ENCODE peak calls at places on chromosomes 7 and 10, in nine cellular contexts. One of them, this sample, is unnamed.
A peak's percentile ranks its signal among the peaks of the same experiment; 100 is the strongest.

GRCh38 chr10:75276029-75276872 is 40.5 kb upstream of the COMTD1 start:
- DNase-seq in A549: no peak
- DNase-seq in H1: peak; percentile 56
- DNase-seq in transverse colon: no peak
- DNase-seq in tibial nerve: no peak
- DNase-seq in SK-N-SH: no peak
- DNase-seq in HepG2: no peak
- DNase-seq in stomach: peak; percentile 28
- DNase-seq in esophagus muscularis mucosa: no peak
- DNase-seq in this sample: no peak

GRCh38 chr7:30925913-30926312 is 14.3 kb downstream of the AQP1 start:
- DNase-seq in stomach: peak; percentile 15
- DNase-seq in tibial nerve: no peak
- DNase-seq in HepG2: no peak
- DNase-seq in esophagus muscularis mucosa: no peak
- DNase-seq in H1: no peak
- DNase-seq in SK-N-SH: peak; percentile 88
- DNase-seq in A549: no peak
- DNase-seq in transverse colon: no peak
- DNase-seq in this sample: peak; percentile 3

GRCh38 chr7:133361806-133362205 is 108.9 kb downstream of the EXOC4 start:
- DNase-seq in transverse colon: no peak
- DNase-seq in esophagus muscularis mucosa: no peak
- DNase-seq in stomach: no peak
- DNase-seq in HepG2: no peak
- DNase-seq in SK-N-SH: no peak
- DNase-seq in H1: no peak
- DNase-seq in A549: no peak
- DNase-seq in tibial nerve: no peak
- DNase-seq in this sample: no peak

GRCh38 chr10:18666810-18667209 is 7.6 kb downstream of the ARL5B start:
- DNase-seq in tibial nerve: no peak
- DNase-seq in transverse colon: no peak
- DNase-seq in stomach: no peak
- DNase-seq in SK-N-SH: no peak
- DNase-seq in H1: no peak
- DNase-seq in HepG2: peak; percentile 36
- DNase-seq in A549: no peak
- DNase-seq in esophagus muscularis mucosa: no peak
- DNase-seq in this sample: no peak

GRCh38 chr10:50653142-50653541 is 29.4 kb upstream of the SGMS1 start:
- DNase-seq in A549: no peak
- DNase-seq in SK-N-SH: peak; percentile 22
- DNase-seq in tibial nerve: peak; percentile 24
- DNase-seq in transverse colon: no peak
- DNase-seq in H1: no peak
- DNase-seq in stomach: no peak
- DNase-seq in esophagus muscularis mucosa: peak; percentile 7
- DNase-seq in HepG2: no peak
- DNase-seq in this sample: no peak

GRCh38 chr10:93032809-93033137 is 27.8 kb upstream of the CYP26C1 start:
- DNase-seq in stomach: no peak
- DNase-seq in H1: no peak
- DNase-seq in A549: no peak
- DNase-seq in transverse colon: no peak
- DNase-seq in tibial nerve: no peak
- DNase-seq in SK-N-SH: no peak
- DNase-seq in HepG2: peak; percentile 64
- DNase-seq in esophagus muscularis mucosa: no peak
- DNase-seq in this sample: no peak

GRCh38 chr7:130322615-130323014 is 22.0 kb upstream of the CPA5 start:
- DNase-seq in tibial nerve: no peak
- DNase-seq in H1: no peak
- DNase-seq in A549: no peak
- DNase-seq in HepG2: no peak
- DNase-seq in stomach: no peak
- DNase-seq in transverse colon: no peak
- DNase-seq in SK-N-SH: no peak
- DNase-seq in esophagus muscularis mucosa: no peak
- DNase-seq in this sample: no peak

GRCh38 chr10:133274751-133275682 is 1.7 kb downstream of the ADAM8 start:
- DNase-seq in tibial nerve: no peak
- DNase-seq in transverse colon: peak; percentile 66
- DNase-seq in A549: no peak
- DNase-seq in stomach: peak; percentile 53
- DNase-seq in esophagus muscularis mucosa: no peak
- DNase-seq in H1: no peak
- DNase-seq in SK-N-SH: no peak
- DNase-seq in HepG2: no peak
- DNase-seq in this sample: no peak

GRCh38 chr10:45008524-45009161 is 7.9 kb downstream of the ZNF22 start:
- DNase-seq in esophagus muscularis mucosa: peak; percentile 89
- DNase-seq in tibial nerve: peak; percentile 71
- DNase-seq in H1: no peak
- DNase-seq in A549: peak; percentile 62
- DNase-seq in transverse colon: no peak
- DNase-seq in HepG2: peak; percentile 88
- DNase-seq in stomach: no peak
- DNase-seq in SK-N-SH: peak; percentile 57
- DNase-seq in this sample: no peak

GRCh38 chr7:100963386-100963785 is 6.0 kb upstream of the MUC12 start:
- DNase-seq in SK-N-SH: no peak
- DNase-seq in esophagus muscularis mucosa: no peak
- DNase-seq in HepG2: no peak
- DNase-seq in stomach: no peak
- DNase-seq in A549: no peak
- DNase-seq in transverse colon: no peak
- DNase-seq in H1: no peak
- DNase-seq in tibial nerve: no peak
- DNase-seq in this sample: no peak

GRCh38 chr7:36303202-36304098 is 86.2 kb upstream of the ANLN start:
- DNase-seq in HepG2: peak; percentile 59
- DNase-seq in stomach: peak; percentile 78
- DNase-seq in SK-N-SH: peak; percentile 97
- DNase-seq in tibial nerve: peak; percentile 79
- DNase-seq in H1: no peak
- DNase-seq in esophagus muscularis mucosa: no peak
- DNase-seq in transverse colon: peak; percentile 54
- DNase-seq in A549: peak; percentile 66
- DNase-seq in this sample: peak; percentile 71

GRCh38 chr7:134449596-134450194 is 9.2 kb downstream of the AKR1B1 start:
- DNase-seq in A549: no peak
- DNase-seq in stomach: no peak
- DNase-seq in esophagus muscularis mucosa: no peak
- DNase-seq in tibial nerve: no peak
- DNase-seq in HepG2: no peak
- DNase-seq in SK-N-SH: no peak
- DNase-seq in H1: no peak
- DNase-seq in transverse colon: no peak
- DNase-seq in this sample: no peak

GRCh38 chr10:70253878-70254765 is 20.9 kb upstream of the PPA1 start:
- DNase-seq in HepG2: no peak
- DNase-seq in stomach: no peak
- DNase-seq in tibial nerve: no peak
- DNase-seq in transverse colon: no peak
- DNase-seq in H1: no peak
- DNase-seq in esophagus muscularis mucosa: no peak
- DNase-seq in SK-N-SH: no peak
- DNase-seq in A549: no peak
- DNase-seq in this sample: no peak

GRCh38 chr10:36038316-36038715 is 396.2 kb upstream of the FZD8 start:
- DNase-seq in stomach: no peak
- DNase-seq in A549: no peak
- DNase-seq in H1: no peak
- DNase-seq in transverse colon: no peak
- DNase-seq in tibial nerve: no peak
- DNase-seq in SK-N-SH: no peak
- DNase-seq in HepG2: no peak
- DNase-seq in esophagus muscularis mucosa: no peak
- DNase-seq in this sample: no peak

GRCh38 chr10:74529205-74529604 is 297.2 kb upstream of the KAT6B start:
- DNase-seq in stomach: no peak
- DNase-seq in H1: no peak
- DNase-seq in SK-N-SH: no peak
- DNase-seq in esophagus muscularis mucosa: no peak
- DNase-seq in transverse colon: no peak
- DNase-seq in tibial nerve: no peak
- DNase-seq in HepG2: no peak
- DNase-seq in A549: no peak
- DNase-seq in this sample: no peak

GRCh38 chr7:25014735-25015134 is 34.8 kb upstream of the OSBPL3 start:
- DNase-seq in SK-N-SH: no peak
- DNase-seq in HepG2: no peak
- DNase-seq in H1: no peak
- DNase-seq in stomach: no peak
- DNase-seq in A549: no peak
- DNase-seq in esophagus muscularis mucosa: no peak
- DNase-seq in tibial nerve: no peak
- DNase-seq in transverse colon: no peak
- DNase-seq in this sample: no peak

GRCh38 chr7:101436857-101437576 is 74.3 kb downstream of the COL26A1 start:
- DNase-seq in H1: peak; percentile 91
- DNase-seq in SK-N-SH: peak; percentile 62
- DNase-seq in tibial nerve: no peak
- DNase-seq in stomach: no peak
- DNase-seq in transverse colon: peak; percentile 16
- DNase-seq in esophagus muscularis mucosa: no peak
- DNase-seq in HepG2: no peak
- DNase-seq in A549: peak; percentile 34
- DNase-seq in this sample: no peak

GRCh38 chr7:40372031-40372430 is 237.2 kb downstream of the SUGCT start:
- DNase-seq in esophagus muscularis mucosa: no peak
- DNase-seq in stomach: no peak
- DNase-seq in HepG2: no peak
- DNase-seq in tibial nerve: no peak
- DNase-seq in transverse colon: no peak
- DNase-seq in H1: no peak
- DNase-seq in SK-N-SH: no peak
- DNase-seq in A549: no peak
- DNase-seq in this sample: no peak

GRCh38 chr10:90787906-90788491 is 69.8 kb downstream of the HTR7 start:
- DNase-seq in transverse colon: peak; percentile 13
- DNase-seq in stomach: no peak
- DNase-seq in HepG2: peak; percentile 9
- DNase-seq in SK-N-SH: peak; percentile 36
- DNase-seq in H1: no peak
- DNase-seq in esophagus muscularis mucosa: no peak
- DNase-seq in tibial nerve: peak; percentile 43
- DNase-seq in A549: peak; percentile 22
- DNase-seq in this sample: no peak

GRCh38 chr10:92839191-92840085 is 8.9 kb upstream of the EXOC6 start:
- DNase-seq in stomach: peak; percentile 58
- DNase-seq in tibial nerve: peak; percentile 37
- DNase-seq in transverse colon: peak; percentile 68
- DNase-seq in A549: peak; percentile 47
- DNase-seq in esophagus muscularis mucosa: no peak
- DNase-seq in H1: peak; percentile 95
- DNase-seq in HepG2: peak; percentile 34
- DNase-seq in SK-N-SH: peak; percentile 63
- DNase-seq in this sample: peak; percentile 20

DNA sequence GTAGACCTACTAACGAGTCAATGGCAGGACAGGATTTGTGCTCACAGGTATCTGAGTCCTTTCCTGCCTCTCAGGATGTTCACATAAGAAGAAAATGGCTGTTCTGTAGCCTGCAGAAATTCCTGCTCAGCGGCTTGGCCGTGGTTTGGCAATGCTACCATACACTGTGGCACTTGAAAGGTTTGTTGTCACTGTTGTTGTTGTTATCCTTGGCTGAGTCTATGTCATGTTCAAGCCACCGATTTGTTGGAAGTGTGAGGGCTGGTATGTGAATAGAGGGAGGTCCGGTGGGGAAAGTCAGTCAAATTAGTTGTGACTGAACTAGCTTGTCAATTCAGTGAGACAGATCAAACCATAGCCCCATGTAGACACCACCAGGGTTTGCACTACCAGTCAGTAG is 199.9 kb downstream of the TRIL start:
- DNase-seq in transverse colon: no peak
- DNase-seq in stomach: no peak
- DNase-seq in esophagus muscularis mucosa: no peak
- DNase-seq in H1: no peak
- DNase-seq in A549: no peak
- DNase-seq in SK-N-SH: no peak
- DNase-seq in tibial nerve: no peak
- DNase-seq in HepG2: no peak
- DNase-seq in this sample: no peak
- TF ChIP-seq EP300 in transverse colon: no peak
- TF ChIP-seq EP300 in stomach: no peak
- TF ChIP-seq EP300 in esophagus muscularis mucosa: no peak
- TF ChIP-seq EP300 in H1: no peak
- TF ChIP-seq EP300 in A549: no peak
- TF ChIP-seq EP300 in SK-N-SH: no peak
- TF ChIP-seq EP300 in tibial nerve: no peak
- TF ChIP-seq EP300 in HepG2: no peak
- TF ChIP-seq EP300 in this sample: no peak

GRCh38 chr10:95660283-95660682 is 3.8 kb upstream of the ALDH18A1 start:
- DNase-seq in SK-N-SH: no peak
- DNase-seq in transverse colon: no peak
- DNase-seq in H1: no peak
- DNase-seq in tibial nerve: no peak
- DNase-seq in esophagus muscularis mucosa: peak; percentile 12
- DNase-seq in A549: no peak
- DNase-seq in stomach: no peak
- DNase-seq in HepG2: no peak
- DNase-seq in this sample: no peak
- H3K27ac ChIP-seq in SK-N-SH: no peak overlapping the region
- H3K27ac ChIP-seq in transverse colon: no peak overlapping the region
- H3K27ac ChIP-seq in H1: no peak overlapping the region
- H3K27ac ChIP-seq in tibial nerve: no peak overlapping the region
- H3K27ac ChIP-seq in esophagus muscularis mucosa: no peak overlapping the region
- H3K27ac ChIP-seq in A549: no peak overlapping the region
- H3K27ac ChIP-seq in stomach: no peak overlapping the region
- H3K27ac ChIP-seq in HepG2: no peak overlapping the region
- H3K27ac ChIP-seq in this sample: no peak overlapping the region

GRCh38 chr10:33897255-33897893 is 562.9 kb upstream of the NRP1 start:
- DNase-seq in HepG2: no peak
- DNase-seq in H1: no peak
- DNase-seq in tibial nerve: no peak
- DNase-seq in transverse colon: no peak
- DNase-seq in esophagus muscularis mucosa: no peak
- DNase-seq in A549: no peak
- DNase-seq in SK-N-SH: no peak
- DNase-seq in stomach: no peak
- DNase-seq in this sample: no peak
- TF ChIP-seq EP300 in HepG2: no peak
- TF ChIP-seq EP300 in H1: no peak
- TF ChIP-seq EP300 in tibial nerve: no peak
- TF ChIP-seq EP300 in transverse colon: no peak
- TF ChIP-seq EP300 in esophagus muscularis mucosa: no peak
- TF ChIP-seq EP300 in A549: no peak
- TF ChIP-seq EP300 in SK-N-SH: no peak
- TF ChIP-seq EP300 in stomach: no peak
- TF ChIP-seq EP300 in this sample: no peak

DNA sequence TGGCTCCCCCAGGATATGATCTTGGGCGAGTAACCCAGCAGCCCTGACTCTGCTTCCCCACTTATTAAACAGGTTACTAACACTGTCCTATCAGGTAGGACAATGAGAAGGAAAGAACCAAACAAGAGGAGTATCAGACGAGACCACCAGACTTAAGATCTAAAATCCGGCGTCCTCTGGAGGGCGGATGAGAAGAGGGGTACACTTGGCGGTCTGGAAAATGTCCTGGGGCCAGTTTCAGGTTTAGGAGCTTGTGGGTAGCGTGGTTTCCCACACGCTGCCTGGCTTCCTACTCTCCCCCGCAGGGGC is 644 bp downstream of the ZNF32 start:
- DNase-seq in H1: no peak
- DNase-seq in stomach: no peak
- DNase-seq in transverse colon: no peak
- DNase-seq in SK-N-SH: no peak
- DNase-seq in A549: no peak
- DNase-seq in tibial nerve: no peak
- DNase-seq in esophagus muscularis mucosa: no peak
- DNase-seq in HepG2: no peak
- DNase-seq in this sample: no peak
- H3K27ac ChIP-seq in H1: no peak overlapping the region
- H3K27ac ChIP-seq in stomach: peak overlapping the region; percentile 89
- H3K27ac ChIP-seq in transverse colon: peak overlapping the region; percentile 86
- H3K27ac ChIP-seq in SK-N-SH: peak overlapping the region; percentile 76
- H3K27ac ChIP-seq in A549: peak overlapping the region; percentile 96
- H3K27ac ChIP-seq in tibial nerve: peak overlapping the region; percentile 91
- H3K27ac ChIP-seq in esophagus muscularis mucosa: peak overlapping the region; percentile 79
- H3K27ac ChIP-seq in HepG2: no peak overlapping the region
- H3K27ac ChIP-seq in this sample: peak overlapping the region; percentile 82

This sample was measured in ovary.